ENCODE peak calls at places on chromosomes 4 and X, in nine cellular contexts. One of them, this sample, is unnamed. For H3K4me1, the result is how much of the 10 kb centered on the place peaks cover.

GRCh38 chr4:77187231-77187630 is 30.2 kb downstream of the CCNG2 start:
- DNase-seq in ovary: no peak
- DNase-seq in tibial nerve: no peak
- DNase-seq in HepG2: no peak
- DNase-seq in upper lobe of left lung: no peak
- DNase-seq in A549: no peak
- DNase-seq in transverse colon: no peak
- DNase-seq in stomach: no peak
- DNase-seq in K562: no peak
- DNase-seq in this sample: no peak

GRCh38 chrX:87582453-87582852 is 64.9 kb downstream of the KLHL4 start:
- DNase-seq in A549: no peak
- DNase-seq in transverse colon: no peak
- DNase-seq in ovary: no peak
- DNase-seq in K562: no peak
- DNase-seq in upper lobe of left lung: no peak
- DNase-seq in stomach: no peak
- DNase-seq in tibial nerve: no peak
- DNase-seq in HepG2: no peak
- DNase-seq in this sample: no peak

GRCh38 chrX:99394450-99394849 is 1015.6 kb downstream of the PCDH19 start:
- DNase-seq in A549: no peak
- DNase-seq in tibial nerve: no peak
- DNase-seq in stomach: no peak
- DNase-seq in K562: no peak
- DNase-seq in HepG2: peak
- DNase-seq in transverse colon: no peak
- DNase-seq in upper lobe of left lung: no peak
- DNase-seq in ovary: no peak
- DNase-seq in this sample: no peak

GRCh38 chr4:76772498-76773106 is 125.3 kb downstream of the SOWAHB start:
- DNase-seq in A549: no peak
- DNase-seq in transverse colon: no peak
- DNase-seq in K562: peak
- DNase-seq in tibial nerve: no peak
- DNase-seq in ovary: no peak
- DNase-seq in HepG2: no peak
- DNase-seq in stomach: no peak
- DNase-seq in upper lobe of left lung: no peak
- DNase-seq in this sample: no peak

GRCh38 chrX:108044554-108045256 is at the start of gene VSIG1:
- DNase-seq in ovary: no peak
- DNase-seq in upper lobe of left lung: no peak
- DNase-seq in A549: no peak
- DNase-seq in HepG2: no peak
- DNase-seq in stomach: peak
- DNase-seq in K562: no peak
- DNase-seq in tibial nerve: no peak
- DNase-seq in transverse colon: no peak
- DNase-seq in this sample: no peak

GRCh38 chr4:169412046-169412445 is 141.3 kb upstream of the SH3RF1 start:
- DNase-seq in HepG2: no peak
- DNase-seq in transverse colon: no peak
- DNase-seq in ovary: no peak
- DNase-seq in tibial nerve: no peak
- DNase-seq in A549: no peak
- DNase-seq in upper lobe of left lung: no peak
- DNase-seq in K562: no peak
- DNase-seq in stomach: no peak
- DNase-seq in this sample: no peak

GRCh38 chrX:48569958-48570357 is 4.3 kb upstream of the RBM3 start:
- DNase-seq in K562: no peak
- DNase-seq in HepG2: no peak
- DNase-seq in tibial nerve: no peak
- DNase-seq in stomach: no peak
- DNase-seq in upper lobe of left lung: no peak
- DNase-seq in ovary: no peak
- DNase-seq in transverse colon: no peak
- DNase-seq in A549: no peak
- DNase-seq in this sample: no peak

GRCh38 chrX:24282381-24283121 is 31.3 kb downstream of the SUPT20HL2 start:
- DNase-seq in A549: no peak
- DNase-seq in upper lobe of left lung: no peak
- DNase-seq in K562: no peak
- DNase-seq in transverse colon: no peak
- DNase-seq in ovary: peak
- DNase-seq in tibial nerve: no peak
- DNase-seq in stomach: no peak
- DNase-seq in HepG2: no peak
- DNase-seq in this sample: no peak

GRCh38 chr4:1009647-1010521 is 1.5 kb upstream of the FGFRL1 start:
- DNase-seq in tibial nerve: peak
- DNase-seq in upper lobe of left lung: peak
- DNase-seq in ovary: peak
- DNase-seq in A549: no peak
- DNase-seq in transverse colon: peak
- DNase-seq in HepG2: no peak
- DNase-seq in stomach: peak
- DNase-seq in K562: peak
- DNase-seq in this sample: no peak

GRCh38 chrX:53831662-53832635 is 145.4 kb upstream of the HUWE1 start:
- DNase-seq in upper lobe of left lung: no peak
- DNase-seq in transverse colon: peak
- DNase-seq in stomach: no peak
- DNase-seq in ovary: no peak
- DNase-seq in K562: peak
- DNase-seq in HepG2: peak
- DNase-seq in A549: peak
- DNase-seq in tibial nerve: no peak
- DNase-seq in this sample: no peak

GRCh38 chr4:97252615-97253154 is 890.6 kb downstream of the STPG2 start:
- DNase-seq in K562: no peak
- DNase-seq in stomach: no peak
- DNase-seq in HepG2: no peak
- DNase-seq in transverse colon: no peak
- DNase-seq in tibial nerve: no peak
- DNase-seq in ovary: no peak
- DNase-seq in upper lobe of left lung: no peak
- DNase-seq in A549: no peak
- DNase-seq in this sample: no peak

GRCh38 chr4:110335399-110335798 is 137.0 kb upstream of the ELOVL6 start:
- DNase-seq in stomach: no peak
- DNase-seq in upper lobe of left lung: no peak
- DNase-seq in A549: no peak
- DNase-seq in K562: no peak
- DNase-seq in tibial nerve: no peak
- DNase-seq in HepG2: no peak
- DNase-seq in ovary: no peak
- DNase-seq in transverse colon: no peak
- DNase-seq in this sample: no peak

GRCh38 chrX:111615227-111615626 is 65.7 kb upstream of the ALG13 start:
- DNase-seq in ovary: no peak
- DNase-seq in A549: no peak
- DNase-seq in transverse colon: no peak
- DNase-seq in tibial nerve: no peak
- DNase-seq in stomach: no peak
- DNase-seq in K562: no peak
- DNase-seq in HepG2: no peak
- DNase-seq in upper lobe of left lung: no peak
- DNase-seq in this sample: no peak
- TF ChIP-seq EP300 in ovary: no peak
- TF ChIP-seq EP300 in A549: no peak
- TF ChIP-seq EP300 in transverse colon: no peak
- TF ChIP-seq EP300 in tibial nerve: no peak
- TF ChIP-seq EP300 in stomach: no peak
- TF ChIP-seq EP300 in K562: no peak
- TF ChIP-seq EP300 in HepG2: no peak
- TF ChIP-seq EP300 in upper lobe of left lung: no peak
- TF ChIP-seq EP300 in this sample: no peak

DNA sequence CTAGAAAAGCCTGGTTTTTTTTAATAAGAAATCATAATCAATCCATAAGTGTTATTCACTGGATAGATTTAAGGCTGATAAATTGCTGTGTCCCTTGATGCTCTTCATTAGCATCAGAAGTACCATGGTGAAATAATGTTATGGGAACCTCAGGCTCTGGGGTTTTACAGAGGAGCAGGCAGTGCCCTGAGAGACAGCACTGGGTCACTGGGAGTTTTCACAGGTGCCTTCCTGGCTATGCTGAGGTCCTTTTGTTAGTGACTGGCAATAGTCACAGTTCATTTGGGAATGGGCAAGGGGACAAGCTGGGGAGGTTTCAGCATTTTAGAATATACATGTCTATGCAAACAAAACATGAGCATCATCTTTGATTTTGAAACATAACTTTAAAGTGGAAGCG is 38.6 kb downstream of the ANK2 start:
- DNase-seq in A549: no peak
- DNase-seq in ovary: no peak
- DNase-seq in stomach: no peak
- DNase-seq in upper lobe of left lung: no peak
- DNase-seq in HepG2: no peak
- DNase-seq in tibial nerve: no peak
- DNase-seq in K562: no peak
- DNase-seq in transverse colon: no peak
- DNase-seq in this sample: no peak
- H3K4me1 ChIP-seq in A549: under half
- H3K4me1 ChIP-seq in ovary: under half
- H3K4me1 ChIP-seq in stomach: under half
- H3K4me1 ChIP-seq in upper lobe of left lung: under half
- H3K4me1 ChIP-seq in HepG2: under half
- H3K4me1 ChIP-seq in tibial nerve: under half
- H3K4me1 ChIP-seq in K562: under half
- H3K4me1 ChIP-seq in transverse colon: under half
- H3K4me1 ChIP-seq in this sample: under half

GRCh38 chr4:102259702-102260101 is 85.6 kb downstream of the SLC39A8 start:
- DNase-seq in HepG2: no peak
- DNase-seq in tibial nerve: no peak
- DNase-seq in transverse colon: no peak
- DNase-seq in K562: no peak
- DNase-seq in stomach: no peak
- DNase-seq in A549: no peak
- DNase-seq in ovary: no peak
- DNase-seq in upper lobe of left lung: no peak
- DNase-seq in this sample: no peak

GRCh38 chr4:102268355-102268754 is 76.9 kb downstream of the SLC39A8 start:
- DNase-seq in stomach: no peak
- DNase-seq in HepG2: no peak
- DNase-seq in transverse colon: no peak
- DNase-seq in ovary: no peak
- DNase-seq in A549: no peak
- DNase-seq in K562: no peak
- DNase-seq in upper lobe of left lung: no peak
- DNase-seq in tibial nerve: no peak
- DNase-seq in this sample: no peak

GRCh38 chr4:102259081-102259480 is 86.2 kb downstream of the SLC39A8 start:
- DNase-seq in A549: no peak
- DNase-seq in upper lobe of left lung: no peak
- DNase-seq in K562: no peak
- DNase-seq in transverse colon: no peak
- DNase-seq in ovary: no peak
- DNase-seq in HepG2: no peak
- DNase-seq in stomach: no peak
- DNase-seq in tibial nerve: no peak
- DNase-seq in this sample: no peak

DNA sequence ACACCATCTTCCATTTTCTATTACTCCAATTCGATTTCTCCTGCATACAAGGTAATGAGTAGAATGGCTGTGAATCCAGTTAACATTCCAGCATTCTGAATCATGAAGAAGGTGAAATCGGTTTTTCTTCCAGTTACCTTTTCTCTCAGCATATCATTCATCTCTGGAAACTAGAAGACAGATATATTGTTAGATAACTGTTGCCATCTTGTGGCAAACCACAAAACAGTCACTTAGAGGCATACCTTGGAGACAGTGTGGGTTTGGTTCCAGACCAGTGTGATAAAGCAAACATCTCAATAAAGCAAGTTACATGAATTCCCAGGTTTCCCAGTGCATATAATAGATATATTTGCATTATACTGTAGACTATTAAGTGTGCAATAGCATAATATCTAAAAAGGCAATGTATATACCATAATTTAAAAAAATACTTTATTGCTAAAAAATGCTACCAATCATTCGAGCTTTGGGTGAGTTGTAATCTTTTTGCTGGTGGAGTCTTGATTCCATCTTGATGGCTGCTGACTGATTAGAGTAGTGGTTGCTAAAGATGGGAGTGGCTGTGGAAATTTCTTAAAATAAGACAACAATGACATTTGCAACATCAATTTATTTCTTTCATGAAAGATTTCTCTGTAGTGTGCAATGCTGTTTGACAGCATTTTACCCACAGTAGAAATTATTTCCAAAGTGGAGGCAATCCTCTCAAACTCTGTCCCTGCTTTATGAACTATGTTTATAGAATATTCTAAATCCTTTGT is 82.1 kb downstream of the SLC39A8 start:
- DNase-seq in A549: peak
- DNase-seq in upper lobe of left lung: no peak
- DNase-seq in transverse colon: no peak
- DNase-seq in tibial nerve: no peak
- DNase-seq in K562: peak
- DNase-seq in HepG2: peak
- DNase-seq in ovary: no peak
- DNase-seq in stomach: no peak
- DNase-seq in this sample: no peak
- TF ChIP-seq EP300 in A549: no peak
- TF ChIP-seq EP300 in upper lobe of left lung: no peak
- TF ChIP-seq EP300 in transverse colon: no peak
- TF ChIP-seq EP300 in tibial nerve: no peak
- TF ChIP-seq EP300 in K562: no peak
- TF ChIP-seq EP300 in HepG2: no peak
- TF ChIP-seq EP300 in ovary: no peak
- TF ChIP-seq EP300 in stomach: no peak
- TF ChIP-seq EP300 in this sample: no peak

GRCh38 chrX:69107231-69107739 is 58.0 kb downstream of the PJA1 start:
- DNase-seq in K562: peak
- DNase-seq in transverse colon: no peak
- DNase-seq in upper lobe of left lung: no peak
- DNase-seq in ovary: peak
- DNase-seq in A549: no peak
- DNase-seq in stomach: peak
- DNase-seq in HepG2: no peak
- DNase-seq in tibial nerve: no peak
- DNase-seq in this sample: no peak
- H3K4me1 ChIP-seq in K562: under half
- H3K4me1 ChIP-seq in transverse colon: under half
- H3K4me1 ChIP-seq in upper lobe of left lung: under half
- H3K4me1 ChIP-seq in ovary: under half
- H3K4me1 ChIP-seq in A549: under half
- H3K4me1 ChIP-seq in stomach: under half
- H3K4me1 ChIP-seq in HepG2: under half
- H3K4me1 ChIP-seq in tibial nerve: under half
- H3K4me1 ChIP-seq in this sample: under half

GRCh38 chr4:184805462-184806245 is 20.1 kb downstream of the ACSL1 start:
- DNase-seq in ovary: peak
- DNase-seq in HepG2: no peak
- DNase-seq in transverse colon: peak
- DNase-seq in upper lobe of left lung: peak
- DNase-seq in stomach: peak
- DNase-seq in K562: no peak
- DNase-seq in tibial nerve: peak
- DNase-seq in A549: no peak
- DNase-seq in this sample: peak
- TF ChIP-seq EP300 in ovary: no peak
- TF ChIP-seq EP300 in HepG2: no peak
- TF ChIP-seq EP300 in transverse colon: no peak
- TF ChIP-seq EP300 in upper lobe of left lung: peak
- TF ChIP-seq EP300 in stomach: no peak
- TF ChIP-seq EP300 in K562: no peak
- TF ChIP-seq EP300 in tibial nerve: peak
- TF ChIP-seq EP300 in A549: no peak
- TF ChIP-seq EP300 in this sample: no peak